ENCODE peak calls at places on chromosome 22, in ten cellular contexts. W is HL-60; U is nephron progenitor cell; L is activated T-helper 1 cell treated with Interleukin-2 at 50 U/mL for 16 hours; C is T follicular helper cell; X is fibroblast of mammary gland; Y is C1 segment of cervical spinal cord; Z is RPMI7951; P is AG10803; K is stimulated activated CD8-positive, alpha-beta memory T cell treated with anti-CD3 and anti-CD28 coated beads, Interleukin-4, amount 100 ng/mL, for 24 hours. R is an unnamed sample.

GRCh38 chr22:37231406-37232139 is 12.5 kb downstream of the RAC2 start:
- DNase-seq in P (no peak), W (no peak), C (peak), Y (no peak), L (no peak), X (no peak), Z (no peak), U (peak), K (no peak), R (no peak)

GRCh38 chr22:22210375-22210774 is 34.2 kb upstream of the VPREB1 start:
- DNase-seq in L (peak), Y (no peak), P (peak), Z (peak), U (no peak), X (peak), C (no peak), K (peak), W (no peak), R (peak)

GRCh38 chr22:37998543-37998942 is 14.2 kb upstream of the SOX10 start:
- DNase-seq in X (no peak), Z (peak), P (no peak), U (no peak), C (no peak), Y (no peak), L (no peak), W (no peak), K (no peak), R (no peak)

GRCh38 chr22:40592352-40593113 is 44.0 kb downstream of the MRTFA start:
- DNase-seq in Z (no peak), P (no peak), L (no peak), Y (no peak), W (no peak), X (no peak), C (no peak), K (no peak), U (no peak), R (no peak)

GRCh38 chr22:23033116-23033905 is 37.0 kb upstream of the GNAZ start:
- DNase-seq in Y (peak), Z (no peak), W (no peak), U (no peak), K (no peak), C (no peak), L (no peak), X (no peak), P (no peak), R (no peak)

GRCh38 chr22:42388130-42388797 is 43.9 kb downstream of the NFAM1 start:
- DNase-seq in Y (peak), Z (no peak), K (no peak), L (no peak), C (no peak), U (peak), X (no peak), W (no peak), P (no peak), R (no peak)

GRCh38 chr22:28999510-29000224 is 62.0 kb downstream of the C22orf31 start:
- DNase-seq in W (no peak), K (no peak), U (no peak), X (no peak), C (no peak), Z (no peak), L (no peak), Y (peak), P (peak), R (no peak)

GRCh38 chr22:49739138-49739537 is 88.5 kb downstream of the BRD1 start:
- DNase-seq in Y (no peak), U (no peak), X (no peak), C (no peak), L (no peak), W (no peak), P (no peak), K (no peak), Z (no peak), R (no peak)

GRCh38 chr22:39938509-39938908 is 21.7 kb upstream of the TMA7B start:
- DNase-seq in L (no peak), W (no peak), Y (no peak), U (no peak), Z (no peak), P (no peak), X (no peak), C (no peak), K (no peak), R (no peak)

GRCh38 chr22:47663615-47664605 is 901.5 kb downstream of the TBC1D22A start:
- DNase-seq in Y (no peak), U (no peak), P (no peak), Z (no peak), C (no peak), L (no peak), W (no peak), K (no peak), X (no peak), R (no peak)

GRCh38 chr22:26573026-26573662 is 16.8 kb downstream of the TPST2 start:
- DNase-seq in K (no peak), Z (no peak), U (no peak), L (no peak), Y (no peak), C (no peak), W (peak), P (peak), X (no peak), R (no peak)

GRCh38 chr22:18085188-18085587 is 7.4 kb downstream of the PEX26 start:
- DNase-seq in Y (no peak), W (no peak), K (no peak), L (no peak), P (no peak), Z (no peak), X (peak), U (no peak), C (no peak), R (no peak)

GRCh38 chr22:24067587-24068376 is 56.7 kb downstream of the CABIN1 start:
- DNase-seq in Y (peak), Z (no peak), X (no peak), C (no peak), W (peak), P (no peak), K (no peak), U (no peak), L (no peak), R (no peak)

GRCh38 chr22:35102663-35103062 is 36.7 kb downstream of the ISX start:
- DNase-seq in P (peak), L (no peak), U (peak), W (peak), Y (no peak), K (no peak), Z (peak), C (no peak), X (no peak), R (no peak)

GRCh38 chr22:49325531-49326395 is 501.9 kb downstream of the BRD1 start:
- DNase-seq in C (no peak), P (no peak), L (no peak), U (no peak), Y (no peak), Z (no peak), W (no peak), X (no peak), K (no peak), R (no peak)

GRCh38 chr22:47474895-47475294 is 712.4 kb downstream of the TBC1D22A start:
- DNase-seq in X (no peak), U (no peak), Y (no peak), K (no peak), L (no peak), C (no peak), P (no peak), W (no peak), Z (no peak), R (no peak)

GRCh38 chr22:46326066-46326680 is 9.3 kb upstream of the TRMU start:
- DNase-seq in K (no peak), X (no peak), P (no peak), Y (no peak), Z (no peak), W (no peak), L (no peak), U (no peak), C (no peak), R (no peak)

GRCh38 chr22:19291580-19292261 is at the start of gene CLTCL1:
- DNase-seq in U (peak), K (peak), X (peak), L (peak), Y (peak), Z (peak), P (peak), W (peak), C (peak), R (peak)

GRCh38 chr22:30444632-30445437 is 19.3 kb downstream of the MTFP1 start:
- DNase-seq in L (no peak), X (peak), K (no peak), Y (no peak), P (peak), W (peak), U (peak), Z (peak), C (peak), R (no peak)

GRCh38 chr22:42758929-42759629 is 38.4 kb upstream of the A4GALT start:
- DNase-seq in K (no peak), L (no peak), Z (no peak), Y (no peak), U (no peak), W (no peak), X (peak), C (no peak), P (peak), R (no peak)

GRCh38 chr22:29209624-29209929 is 3.9 kb downstream of the EMID1 start:
- DNase-seq in K (no peak), Y (no peak), Z (no peak), L (no peak), U (no peak), W (no peak), C (no peak), X (no peak), P (no peak), R (no peak)

GRCh38 chr22:20571531-20572007 is 64.2 kb downstream of the MED15 start:
- DNase-seq in X (peak), Y (no peak), P (peak), K (peak), W (peak), C (peak), Z (peak), U (peak), L (peak), R (no peak)

GRCh38 chr22:24760708-24761306 is 13.7 kb downstream of the PIWIL3 start:
- DNase-seq in W (no peak), K (no peak), Z (no peak), L (no peak), U (no peak), Y (no peak), P (no peak), X (no peak), C (no peak), R (no peak)

GRCh38 chr22:47046411-47047065 is 284.1 kb downstream of the TBC1D22A start:
- DNase-seq in P (no peak), X (no peak), Z (no peak), Y (no peak), W (no peak), L (no peak), K (no peak), C (no peak), U (no peak), R (no peak)

GRCh38 chr22:30606455-30607299 is at the start of gene TCN2:
- DNase-seq in U (peak), P (peak), W (peak), Z (peak), K (no peak), Y (peak), L (no peak), C (no peak), X (peak), R (no peak)

GRCh38 chr22:39250838-39251237 is 6.1 kb upstream of the PDGFB start:
- DNase-seq in C (no peak), U (no peak), X (no peak), K (no peak), P (no peak), L (no peak), Z (no peak), Y (no peak), W (no peak), R (no peak)

GRCh38 chr22:45338795-45339194 is 29.1 kb downstream of the FAM118A start:
- DNase-seq in Y (no peak), Z (no peak), W (no peak), X (no peak), L (no peak), K (no peak), P (no peak), U (no peak), C (no peak), R (no peak)

GRCh38 chr22:50228366-50228765 is 16.5 kb downstream of the TUBGCP6 start:
- DNase-seq in X (no peak), L (no peak), P (no peak), U (no peak), Z (no peak), C (no peak), W (no peak), K (no peak), Y (no peak), R (no peak)

GRCh38 chr22:17562906-17563870 is at the start of gene SLC25A18:
- DNase-seq in L (no peak), X (peak), U (no peak), Z (no peak), P (peak), K (no peak), Y (peak), C (no peak), W (no peak), R (no peak)

GRCh38 chr22:46122511-46122971 is 27.8 kb upstream of the PPARA start:
- DNase-seq in K (peak), Y (no peak), X (peak), W (peak), Z (peak), P (peak), U (peak), C (peak), L (peak), R (no peak)

GRCh38 chr22:23054531-23055257 is 15.6 kb upstream of the GNAZ start:
- DNase-seq in L (no peak), C (no peak), U (no peak), W (no peak), P (no peak), X (no peak), K (no peak), Z (no peak), Y (no peak), R (no peak)

GRCh38 chr22:24583221-24583971 is 9.5 kb downstream of the LRRC75B start:
- DNase-seq in C (no peak), Y (no peak), K (no peak), X (no peak), W (no peak), Z (peak), L (no peak), U (no peak), P (peak), R (no peak)

R was measured in AG04450.